ENCODE peak calls at places on chromosomes 13 and 19, in four cellular contexts. One of them, this sample, is unnamed.

GRCh38 chr13:27349458-27349857 is 75.0 kb upstream of the GTF3A start:
- DNase-seq in K562: no peak
- DNase-seq in A549: no peak
- DNase-seq in HepG2: no peak
- DNase-seq in this sample: no peak

GRCh38 chr19:21238670-21239069 is 90.5 kb downstream of the ZNF708 start:
- DNase-seq in K562: no peak
- DNase-seq in A549: no peak
- DNase-seq in HepG2: no peak
- DNase-seq in this sample: no peak

GRCh38 chr19:31742249-31742648 is 393.0 kb upstream of the TSHZ3 start:
- DNase-seq in K562: no peak
- DNase-seq in A549: no peak
- DNase-seq in HepG2: no peak
- DNase-seq in this sample: no peak

GRCh38 chr13:105638446-105638845 is 897.0 kb downstream of the EFNB2 start:
- DNase-seq in K562: no peak
- DNase-seq in A549: no peak
- DNase-seq in HepG2: no peak
- DNase-seq in this sample: no peak

GRCh38 chr13:31038834-31039552 is 106.5 kb downstream of the TEX26 start:
- DNase-seq in K562: no peak
- DNase-seq in A549: no peak
- DNase-seq in HepG2: no peak
- DNase-seq in this sample: no peak

GRCh38 chr19:35306473-35307246 is 14.7 kb downstream of the MAG start:
- DNase-seq in K562: peak
- DNase-seq in A549: peak
- DNase-seq in HepG2: peak
- DNase-seq in this sample: peak

GRCh38 chr13:83423361-83423760 is 458.9 kb downstream of the SLITRK1 start:
- DNase-seq in K562: no peak
- DNase-seq in A549: no peak
- DNase-seq in HepG2: no peak
- DNase-seq in this sample: no peak

GRCh38 chr13:58597552-58597951 is 966.0 kb downstream of the PCDH17 start:
- DNase-seq in K562: no peak
- DNase-seq in A549: no peak
- DNase-seq in HepG2: no peak
- DNase-seq in this sample: no peak

GRCh38 chr13:107205318-107206112 is 637.6 kb upstream of the ARGLU1 start:
- DNase-seq in K562: peak
- DNase-seq in A549: peak
- DNase-seq in HepG2: peak
- DNase-seq in this sample: peak

GRCh38 chr13:23140492-23140891 is 40.3 kb upstream of the SGCG start:
- DNase-seq in K562: no peak
- DNase-seq in A549: no peak
- DNase-seq in HepG2: no peak
- DNase-seq in this sample: no peak

GRCh38 chr19:7917292-7918061 is 2.7 kb upstream of the SNAPC2 start:
- DNase-seq in K562: no peak
- DNase-seq in A549: peak
- DNase-seq in HepG2: no peak
- DNase-seq in this sample: peak

GRCh38 chr19:48867119-48867921 is 1.1 kb downstream of the PLEKHA4 start:
- DNase-seq in K562: peak
- DNase-seq in A549: no peak
- DNase-seq in HepG2: no peak
- DNase-seq in this sample: no peak

GRCh38 chr13:110339975-110340550 is 33.0 kb downstream of the COL4A2 start:
- DNase-seq in K562: no peak
- DNase-seq in A549: no peak
- DNase-seq in HepG2: no peak
- DNase-seq in this sample: no peak

GRCh38 chr13:109782066-109782822 is 4.1 kb downstream of the IRS2 start:
- DNase-seq in K562: no peak
- DNase-seq in A549: no peak
- DNase-seq in HepG2: no peak
- DNase-seq in this sample: no peak

GRCh38 chr19:3094638-3095374 is 644 bp downstream of the GNA11 start:
- DNase-seq in K562: peak
- DNase-seq in A549: no peak
- DNase-seq in HepG2: no peak
- DNase-seq in this sample: no peak

GRCh38 chr13:79434578-79434977 is 28.5 kb upstream of the RBM26 start:
- DNase-seq in K562: no peak
- DNase-seq in A549: no peak
- DNase-seq in HepG2: no peak
- DNase-seq in this sample: no peak

GRCh38 chr13:34506796-34507195 is 435.3 kb upstream of the NBEA start:
- DNase-seq in K562: no peak
- DNase-seq in A549: no peak
- DNase-seq in HepG2: no peak
- DNase-seq in this sample: no peak

GRCh38 chr19:14118165-14119051 is 846 bp upstream of the PRKACA start:
- DNase-seq in K562: peak
- DNase-seq in A549: no peak
- DNase-seq in HepG2: peak
- DNase-seq in this sample: no peak

GRCh38 chr19:3358919-3359849 is 7.2 kb upstream of the NFIC start:
- DNase-seq in K562: peak
- DNase-seq in A549: no peak
- DNase-seq in HepG2: no peak
- DNase-seq in this sample: no peak

GRCh38 chr13:102721800-102722231 is 27.0 kb upstream of the METTL21C start:
- DNase-seq in K562: no peak
- DNase-seq in A549: no peak
- DNase-seq in HepG2: no peak
- DNase-seq in this sample: no peak

GRCh38 chr13:99991806-99992242 is 10.2 kb downstream of the ZIC2 start:
- DNase-seq in K562: no peak
- DNase-seq in A549: no peak
- DNase-seq in HepG2: no peak
- DNase-seq in this sample: peak
- TF ChIP-seq USF2 in K562: no peak
- TF ChIP-seq USF2 in A549: no peak
- TF ChIP-seq USF2 in HepG2: no peak
- TF ChIP-seq USF2 in this sample: no peak

GRCh38 chr19:17334414-17335409 is at the start of gene ANO8:
- DNase-seq in K562: peak
- DNase-seq in A549: peak
- DNase-seq in HepG2: peak
- DNase-seq in this sample: peak
- TF ChIP-seq HMGXB4 in K562: peak
- TF ChIP-seq HMGXB4 in A549: no peak
- TF ChIP-seq HMGXB4 in HepG2: peak
- TF ChIP-seq HMGXB4 in this sample: peak

GRCh38 chr13:40292108-40292507 is 374.3 kb downstream of the FOXO1 start:
- DNase-seq in K562: no peak
- DNase-seq in A549: no peak
- DNase-seq in HepG2: no peak
- DNase-seq in this sample: no peak
- TF ChIP-seq USF2 in K562: no peak
- TF ChIP-seq USF2 in A549: no peak
- TF ChIP-seq USF2 in HepG2: no peak
- TF ChIP-seq USF2 in this sample: no peak

GRCh38 chr19:33859016-33859415 is 62.3 kb downstream of the KCTD15 start:
- DNase-seq in K562: no peak
- DNase-seq in A549: no peak
- DNase-seq in HepG2: no peak
- DNase-seq in this sample: no peak
- TF ChIP-seq HMGXB4 in K562: no peak
- TF ChIP-seq HMGXB4 in A549: no peak
- TF ChIP-seq HMGXB4 in HepG2: no peak
- TF ChIP-seq HMGXB4 in this sample: no peak

GRCh38 chr19:46844067-46844489 is 6.6 kb downstream of the AP2S1 start:
- DNase-seq in K562: peak
- DNase-seq in A549: no peak
- DNase-seq in HepG2: no peak
- DNase-seq in this sample: no peak
- TF ChIP-seq USF2 in K562: no peak
- TF ChIP-seq USF2 in A549: no peak
- TF ChIP-seq USF2 in HepG2: no peak
- TF ChIP-seq USF2 in this sample: no peak

This sample was measured in WTC11.